ENCODE peak calls at places on chromosomes 4 and X, in four cellular contexts. A is adipocyte, M is small intestine, H is lower leg skin. F is an unnamed sample.

GRCh38 chrX:153669174-153669890 is 4.3 kb downstream of the PNCK start:
- DNase-seq in A (peak; percentile 60), M (no peak), H (peak; percentile 83), F (peak; percentile 28)

GRCh38 chrX:69107231-69107739 is 58.0 kb downstream of the PJA1 start:
- DNase-seq in M (no peak), A (no peak), H (no peak), F (no peak)

GRCh38 chrX:56564182-56564885 is 907 bp downstream of the UBQLN2 start:
- DNase-seq in M (peak; percentile 10), H (no peak), A (peak; percentile 44), F (no peak)

GRCh38 chr4:173532725-173533511 is 2.9 kb upstream of the HAND2 start:
- DNase-seq in H (no peak), A (no peak), M (no peak), F (no peak)

GRCh38 chrX:119880552-119881437 is 9.2 kb downstream of the NDUFA1 start:
- DNase-seq in A (peak; percentile 66), M (peak; percentile 55), H (no peak), F (no peak)

GRCh38 chrX:45735571-45735970 is 534.9 kb upstream of the DIPK2B start:
- DNase-seq in A (no peak), M (no peak), H (no peak), F (no peak)

GRCh38 chr4:184792950-184793555 is 32.7 kb downstream of the ACSL1 start:
- DNase-seq in M (no peak), A (peak; percentile 84), H (no peak), F (no peak)

GRCh38 chrX:22577181-22577580 is 304.5 kb downstream of the CBLL2 start:
- DNase-seq in H (no peak), M (no peak), A (peak; percentile 64), F (no peak)

GRCh38 chr4:6829077-6829476 is 46.5 kb downstream of the KIAA0232 start:
- DNase-seq in H (no peak), A (no peak), M (no peak), F (no peak)

GRCh38 chrX:53445977-53446376 is 11.8 kb upstream of the HSD17B10 start:
- DNase-seq in A (peak; percentile 67), M (peak; percentile 54), H (no peak), F (no peak)

GRCh38 chrX:107537815-107538214 is 88.4 kb downstream of the FRMPD3 start:
- DNase-seq in M (peak; percentile 28), A (peak; percentile 58), H (no peak), F (no peak)

F was measured in breast epithelium.